ENCODE peak calls at places on chromosomes 7 and 10, in four cellular contexts. C, F, N and I are unnamed samples. For H3K27me3, the result is how much of the 10 kb centered on the place peaks cover.

GRCh38 chr10:25724241-25724640 is 209.8 kb upstream of the MYO3A start:
- DNase-seq in C (no peak), F (no peak), N (no peak), I (no peak)

GRCh38 chr7:70387197-70387596 is 744.7 kb upstream of the GALNT17 start:
- DNase-seq in N (no peak), F (no peak), C (no peak), I (no peak)

GRCh38 chr7:51013861-51014511 is 231.3 kb upstream of the GRB10 start:
- DNase-seq in C (no peak), F (no peak), N (no peak), I (no peak)

GRCh38 chr10:119831656-119832055 is 41.0 kb downstream of the MCMBP start:
- DNase-seq in N (no peak), C (no peak), F (no peak), I (no peak)

GRCh38 chr7:148772297-148773089 is 73.8 kb downstream of the CUL1 start:
- DNase-seq in N (peak), F (no peak), C (no peak), I (no peak)

GRCh38 chr7:125316451-125316850 is 386.8 kb upstream of the POT1 start:
- DNase-seq in F (peak), N (peak), C (no peak), I (no peak)

GRCh38 chr10:117541909-117542705 is 439 bp upstream of the EMX2 start:
- DNase-seq in F (peak), N (peak), C (no peak), I (peak)

GRCh38 chr7:149729586-149729982 is 43.8 kb downstream of the ZNF467 start:
- DNase-seq in C (no peak), F (no peak), N (no peak), I (no peak)

GRCh38 chr7:5428470-5429252 is 5.0 kb upstream of the TNRC18 start:
- DNase-seq in F (peak), C (no peak), N (peak), I (peak)

GRCh38 chr10:114400091-114400490 is 4.2 kb downstream of the AFAP1L2 start:
- DNase-seq in C (no peak), F (no peak), N (no peak), I (no peak)

GRCh38 chr7:38673795-38674194 is 42.6 kb upstream of the AMPH start:
- DNase-seq in F (no peak), N (peak), C (no peak), I (no peak)

GRCh38 chr7:151409555-151410404 is at the start of gene WDR86:
- DNase-seq in N (peak), F (peak), C (peak), I (no peak)

GRCh38 chr10:29268011-29268410 is 20.9 kb upstream of the LYZL1 start:
- DNase-seq in F (no peak), N (no peak), C (no peak), I (no peak)

GRCh38 chr7:105345003-105345402 is 43.7 kb downstream of the SRPK2 start:
- DNase-seq in F (no peak), N (no peak), C (no peak), I (no peak)

GRCh38 chr10:49612513-49613159 is 1.2 kb upstream of the CHAT start:
- DNase-seq in C (no peak), N (no peak), F (peak), I (no peak)

GRCh38 chr7:50477640-50478039 is 27.5 kb upstream of the FIGNL1 start:
- DNase-seq in F (no peak), C (no peak), N (no peak), I (peak)

GRCh38 chr7:82323806-82324205 is 119.8 kb downstream of the CACNA2D1 start:
- DNase-seq in C (no peak), F (no peak), N (no peak), I (no peak)

GRCh38 chr7:70698219-70698832 is 433.6 kb upstream of the GALNT17 start:
- DNase-seq in C (no peak), F (peak), N (peak), I (peak)

GRCh38 chr7:128129224-128129864 is 98.1 kb upstream of the LRRC4 start:
- DNase-seq in C (no peak), N (no peak), F (no peak), I (no peak)

GRCh38 chr10:4736608-4737007 is 89.4 kb upstream of the AKR1E2 start:
- DNase-seq in C (no peak), F (no peak), N (no peak), I (no peak)

GRCh38 chr7:24912874-24913514 is 67.0 kb downstream of the OSBPL3 start:
- DNase-seq in N (no peak), C (no peak), F (no peak), I (no peak)

GRCh38 chr7:140200102-140200989 is 23.6 kb upstream of the KDM7A start:
- DNase-seq in C (no peak), N (peak), F (no peak), I (peak)

GRCh38 chr7:140060788-140061606 is 1.8 kb downstream of the PARP12 start:
- DNase-seq in C (no peak), N (peak), F (no peak), I (peak)

GRCh38 chr7:128795129-128795528 is 3.4 kb downstream of the CCDC136 start:
- DNase-seq in F (peak), N (no peak), C (no peak), I (no peak)

GRCh38 chr10:110834622-110835219 is 37.0 kb upstream of the PDCD4 start:
- DNase-seq in N (peak), F (peak), C (no peak), I (no peak)

GRCh38 chr10:33661580-33662269 is 327.3 kb upstream of the NRP1 start:
- DNase-seq in C (no peak), F (no peak), N (peak), I (peak)

GRCh38 chr10:10824611-10825148 is 193.0 kb upstream of the CELF2 start:
- DNase-seq in F (no peak), N (peak), C (no peak), I (no peak)

GRCh38 chr7:144032483-144032882 is 16.3 kb upstream of the OR2A5 start:
- DNase-seq in F (no peak), C (no peak), N (no peak), I (no peak)

GRCh38 chr10:79443338-79444242 is 1.8 kb downstream of the ZCCHC24 start:
- DNase-seq in F (no peak), C (no peak), N (peak), I (no peak)

GRCh38 chr7:140084972-140085371 is 22.2 kb upstream of the PARP12 start:
- DNase-seq in C (peak), N (no peak), F (no peak), I (no peak)

GRCh38 chr10:97542169-97543024 is 30.2 kb upstream of the ANKRD2 start:
- DNase-seq in F (peak), C (no peak), N (peak), I (no peak)

GRCh38 chr7:159120540-159120919 is 24.1 kb downstream of the VIPR2 start:
- DNase-seq in F (no peak), N (no peak), C (no peak), I (no peak)

GRCh38 chr7:132211971-132212370 is 364.3 kb downstream of the PLXNA4 start:
- DNase-seq in N (no peak), C (no peak), F (no peak), I (no peak)

GRCh38 chr10:68212721-68213352 is 19.1 kb downstream of the ATOH7 start:
- DNase-seq in N (peak), F (no peak), C (no peak), I (peak)

GRCh38 chr7:129875745-129876411 is 76.9 kb downstream of the UBE2H start:
- DNase-seq in N (peak), C (no peak), F (no peak), I (no peak)

GRCh38 chr10:5945561-5946418 is 31.6 kb downstream of the IL15RA start:
- DNase-seq in N (peak), F (no peak), C (no peak), I (no peak)

GRCh38 chr7:7772385-7772784 is 54.0 kb upstream of the RPA3 start:
- DNase-seq in N (no peak), F (no peak), C (no peak), I (no peak)

GRCh38 chr7:37511852-37512377 is 63.3 kb upstream of the ELMO1 start:
- DNase-seq in F (no peak), N (no peak), C (no peak), I (no peak)

GRCh38 chr10:104582604-104582951 is 58.5 kb upstream of the SORCS3 start:
- DNase-seq in C (no peak), F (no peak), N (no peak), I (no peak)

GRCh38 chr10:50635286-50635685 is 11.5 kb upstream of the SGMS1 start:
- DNase-seq in F (no peak), N (peak), C (no peak), I (no peak)

GRCh38 chr10:50637003-50637579 is 13.3 kb upstream of the SGMS1 start:
- DNase-seq in F (no peak), C (no peak), N (no peak), I (peak)

GRCh38 chr10:50640238-50640637 is 16.5 kb upstream of the SGMS1 start:
- DNase-seq in C (no peak), N (no peak), F (no peak), I (no peak)

GRCh38 chr10:50634479-50634878 is 10.7 kb upstream of the SGMS1 start:
- DNase-seq in N (no peak), C (no peak), F (no peak), I (no peak)

GRCh38 chr10:50636576-50636975 is 12.8 kb upstream of the SGMS1 start:
- DNase-seq in C (no peak), F (no peak), N (no peak), I (peak)
- H3K27me3 ChIP-seq in C (under half), F (under half), N (under half), I (under half)

GRCh38 chr7:23467731-23468720 is 2.3 kb downstream of the IGF2BP3 start:
- DNase-seq in C (no peak), F (peak), N (peak), I (no peak)

GRCh38 chr7:23467281-23467680 is 3.0 kb downstream of the IGF2BP3 start:
- DNase-seq in C (no peak), F (peak), N (no peak), I (no peak)

GRCh38 chr7:23468721-23469149 is 1.6 kb downstream of the IGF2BP3 start:
- DNase-seq in F (peak), N (no peak), C (no peak), I (no peak)

GRCh38 chr7:23458044-23458443 is 12.2 kb downstream of the IGF2BP3 start:
- DNase-seq in C (no peak), F (no peak), N (peak), I (no peak)

DNA sequence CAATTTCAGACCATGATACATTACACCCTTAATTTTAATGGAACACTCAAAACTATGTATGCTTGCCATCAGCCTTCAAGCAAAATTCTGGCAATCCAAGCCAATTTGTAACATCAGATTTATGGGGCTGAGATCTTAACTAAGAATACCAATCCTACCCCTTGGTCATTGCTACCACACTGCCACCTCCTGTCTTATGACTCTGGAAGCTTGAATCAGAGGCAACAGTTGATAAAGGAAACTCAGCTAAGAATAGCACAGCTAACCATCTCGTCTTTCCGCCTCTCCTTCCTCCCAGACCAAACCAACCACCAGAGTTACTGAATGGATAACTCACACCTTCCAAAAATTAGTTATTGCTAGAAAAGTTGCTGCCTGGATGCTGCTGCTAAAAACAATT is 7.4 kb downstream of the IGF2BP3 start:
- DNase-seq in N (peak), C (no peak), F (no peak), I (peak)
- H3K27me3 ChIP-seq in N (under half), C (under half), F (under half), I (under half)

DNA sequence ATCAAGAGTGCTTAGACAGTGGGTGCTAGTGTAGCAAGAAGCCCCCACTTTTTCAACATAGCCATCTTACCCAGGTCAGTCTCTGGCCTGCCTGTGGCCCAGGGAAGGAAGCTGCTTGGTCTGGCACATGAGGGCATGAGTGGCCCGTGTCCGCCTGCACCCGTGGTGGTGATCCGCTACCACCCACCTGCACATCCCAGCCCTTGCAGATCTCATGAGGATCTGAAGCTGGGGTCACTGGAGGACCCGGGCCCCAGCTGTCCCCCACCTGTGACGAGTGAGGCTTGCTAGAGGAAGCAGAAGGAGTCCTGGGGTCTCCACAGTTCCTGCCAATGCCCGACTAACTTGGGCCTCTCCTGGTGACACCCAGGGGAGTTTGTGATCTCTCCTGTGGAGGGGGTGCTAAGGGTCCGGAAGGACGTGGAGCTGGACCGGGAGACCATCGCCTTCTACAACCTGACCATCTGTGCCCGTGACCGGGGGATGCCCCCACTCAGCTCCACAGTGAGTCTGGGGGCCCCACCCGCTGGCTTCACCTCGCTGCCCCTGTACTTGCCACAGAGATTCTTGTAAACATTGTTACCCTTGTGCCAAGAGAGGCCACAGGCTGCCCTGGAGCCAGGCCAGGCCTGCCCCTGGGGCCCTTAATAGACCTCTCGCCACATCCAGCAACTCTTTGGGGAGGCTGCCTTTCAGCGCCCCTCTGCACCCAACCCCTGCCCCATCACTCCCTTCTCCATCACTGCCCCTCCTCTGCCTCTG is 10.8 kb upstream of the VSIR start:
- DNase-seq in C (no peak), N (no peak), F (no peak), I (no peak)
- H3K27me3 ChIP-seq in C (under half), N (under half), F (under half), I (under half)

DNA sequence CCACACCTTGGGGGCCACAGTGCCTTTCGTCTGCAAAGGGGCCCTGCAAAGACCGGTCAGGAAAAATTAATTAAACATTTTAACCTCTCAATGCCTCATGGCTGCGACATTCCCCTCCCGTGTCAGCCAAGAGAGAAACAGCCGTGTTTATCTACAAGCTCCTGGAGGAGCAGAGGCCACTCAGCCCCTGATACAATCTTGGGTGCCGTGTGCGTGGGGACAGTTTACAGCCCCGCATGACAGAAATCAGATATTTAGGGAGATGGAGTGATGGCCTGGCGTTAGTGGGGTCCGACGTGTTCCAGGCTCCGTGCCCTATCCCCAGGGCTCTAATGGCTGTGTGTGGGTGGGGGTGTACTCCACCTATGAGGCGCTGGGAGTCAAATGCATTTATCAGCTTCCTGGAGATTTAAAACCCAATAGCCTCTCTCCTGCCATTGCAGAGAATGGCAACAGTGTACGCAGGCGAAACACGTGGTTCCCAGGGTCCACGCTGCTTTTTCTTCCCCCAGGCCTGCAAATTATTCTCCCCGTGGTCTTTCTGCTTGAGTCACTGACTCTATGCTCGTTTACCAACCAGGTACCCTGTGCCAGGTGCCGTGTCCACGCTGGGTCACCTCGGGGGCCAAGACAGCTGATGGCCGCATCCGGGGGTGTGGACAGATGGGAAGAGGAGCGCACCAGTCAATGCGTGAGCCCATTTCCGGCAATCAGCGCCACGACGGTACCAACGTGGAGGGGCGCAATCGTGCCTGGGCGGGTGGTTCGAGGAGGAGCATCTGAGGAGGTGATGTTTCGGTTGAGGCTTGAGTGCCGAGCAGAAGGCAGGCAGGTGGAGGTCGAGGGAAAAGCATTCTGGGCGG is 26.6 kb upstream of the PSMG3 start:
- DNase-seq in N (no peak), F (no peak), C (no peak), I (no peak)
- H3K27me3 ChIP-seq in N (under half), F (under half), C (under half), I (under half)

GRCh38 chr10:69739561-69739960 is 62.1 kb upstream of the COL13A1 start:
- DNase-seq in F (no peak), N (no peak), C (no peak), I (no peak)

GRCh38 chr10:69741671-69742355 is 59.9 kb upstream of the COL13A1 start:
- DNase-seq in C (no peak), F (no peak), N (no peak), I (no peak)

GRCh38 chr10:69742356-69742695 is 59.4 kb upstream of the COL13A1 start:
- DNase-seq in F (no peak), C (no peak), N (no peak), I (no peak)

GRCh38 chr10:69742928-69743602 is 58.6 kb upstream of the COL13A1 start:
- DNase-seq in N (peak), F (peak), C (no peak), I (peak)

DNA sequence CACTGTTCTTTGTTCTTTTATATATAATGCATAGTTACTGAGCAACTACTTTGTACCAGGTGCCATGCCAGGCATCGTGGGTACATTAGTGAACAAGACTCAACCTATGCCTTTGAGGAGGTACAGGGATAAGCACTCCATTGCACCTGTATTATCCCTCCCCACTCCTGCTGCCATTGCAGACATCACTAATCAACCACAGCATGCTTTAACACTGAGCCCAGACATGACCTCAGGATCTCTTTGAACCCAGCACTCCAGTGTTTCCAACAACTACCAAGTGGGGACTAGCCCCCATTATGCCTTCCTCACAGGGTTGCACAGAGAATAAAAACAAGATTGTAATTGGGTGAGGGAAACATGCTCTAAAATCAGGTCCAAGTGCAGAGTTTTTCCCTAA is 60.5 kb upstream of the COL13A1 start:
- DNase-seq in C (no peak), F (no peak), N (no peak), I (no peak)
- H3K27me3 ChIP-seq in C (under half), F (under half), N (under half), I (under half)

GRCh38 chr10:133141144-133141962 is 18.7 kb upstream of the KNDC1 start:
- DNase-seq in F (no peak), N (no peak), C (no peak), I (no peak)
- H3K27me3 ChIP-seq in F (under half), N (under half), C (under half), I (under half)

GRCh38 chr7:112168915-112169314 is 37.3 kb downstream of the DOCK4 start:
- DNase-seq in F (no peak), N (no peak), C (no peak), I (no peak)
- H3K27me3 ChIP-seq in F (under half), N (under half), C (under half), I (under half)

GRCh38 chr7:157021893-157022680 is 11.6 kb upstream of the MNX1 start:
- DNase-seq in N (no peak), C (no peak), F (peak), I (no peak)
- H3K27me3 ChIP-seq in N (half or more), C (half or more), F (half or more), I (half or more)